ENCODE peak calls at places on chromosome 22, in nine cellular contexts. C, G, V, Z, P, O, H, D and U are unnamed samples.

GRCh38 chr22:36267058-36267457 is 14.1 kb downstream of the APOL1 start:
- DNase-seq in C (no peak), G (no peak), V (no peak), Z (no peak), P (no peak), O (no peak), H (no peak), D (no peak), U (no peak)

GRCh38 chr22:19537941-19538488 is 13.8 kb upstream of the CLDN5 start:
- DNase-seq in C (no peak), G (no peak), V (no peak), Z (no peak), P (no peak), O (no peak), H (no peak), D (no peak), U (no peak)

GRCh38 chr22:35135165-35135564 is 69.2 kb downstream of the ISX start:
- DNase-seq in C (no peak), G (no peak), V (no peak), Z (no peak), P (no peak), O (no peak), H (no peak), D (no peak), U (no peak)

GRCh38 chr22:38824587-38824986 is 19.2 kb downstream of the NPTXR start:
- DNase-seq in C (peak), G (peak), V (peak), Z (no peak), P (no peak), O (peak), H (peak), D (peak), U (no peak)

GRCh38 chr22:46450931-46451660 is 86.3 kb downstream of the CELSR1 start:
- DNase-seq in C (no peak), G (no peak), V (no peak), Z (no peak), P (no peak), O (no peak), H (no peak), D (peak), U (no peak)

GRCh38 chr22:47009304-47010101 is 247.1 kb downstream of the TBC1D22A start:
- DNase-seq in C (no peak), G (no peak), V (no peak), Z (no peak), P (no peak), O (no peak), H (no peak), D (no peak), U (no peak)

GRCh38 chr22:20013382-20013871 is 3.2 kb downstream of the ARVCF start:
- DNase-seq in C (peak), G (no peak), V (peak), Z (no peak), P (no peak), O (peak), H (peak), D (no peak), U (no peak)

GRCh38 chr22:43467171-43467570 is 55.4 kb downstream of the MPPED1 start:
- DNase-seq in C (no peak), G (no peak), V (no peak), Z (no peak), P (no peak), O (no peak), H (no peak), D (no peak), U (no peak)

GRCh38 chr22:26894766-26895485 is 237.5 kb downstream of the MIAT start:
- DNase-seq in C (no peak), G (no peak), V (peak), Z (no peak), P (no peak), O (no peak), H (no peak), D (peak), U (no peak)